ENCODE peak calls at places on chromosomes 2 and 18, in ten cellular contexts. D, Q, O, M, W, T, Z, K, F and I are unnamed samples.

GRCh38 chr2:171522057-171522803 is at the start of gene CYBRD1:
- DNase-seq in K (peak), O (no peak), Z (no peak), F (peak), M (no peak), Q (peak), W (peak), T (no peak), D (peak), I (no peak)

GRCh38 chr18:45910405-45911023 is 56.6 kb downstream of the EPG5 start:
- DNase-seq in Q (no peak), D (peak), W (no peak), O (peak), F (peak), Z (peak), T (peak), K (peak), M (peak), I (peak)

GRCh38 chr2:70626254-70626990 is 72.8 kb upstream of the TGFA start:
- DNase-seq in F (no peak), Z (no peak), Q (no peak), D (no peak), O (no peak), T (no peak), K (no peak), W (no peak), M (no peak), I (no peak)

GRCh38 chr2:161681043-161681442 is 56.8 kb downstream of the SLC4A10 start:
- DNase-seq in F (no peak), T (no peak), Z (peak), K (peak), Q (no peak), W (no peak), O (no peak), M (no peak), D (no peak), I (no peak)

GRCh38 chr18:12608292-12608691 is 49.6 kb downstream of the SPIRE1 start:
- DNase-seq in Z (no peak), K (peak), W (no peak), D (no peak), Q (no peak), F (no peak), T (no peak), M (no peak), O (no peak), I (no peak)

GRCh38 chr2:128306081-128306930 is 12.4 kb downstream of the HS6ST1 start:
- DNase-seq in M (no peak), T (no peak), W (peak), F (no peak), K (peak), Q (peak), D (peak), Z (no peak), O (no peak), I (no peak)

GRCh38 chr2:100422320-100422719 is 4.9 kb upstream of the CHST10 start:
- DNase-seq in K (peak), O (peak), F (no peak), Q (no peak), D (peak), T (no peak), M (no peak), W (no peak), Z (no peak), I (no peak)

GRCh38 chr2:119028327-119029174 is 86.6 kb downstream of the MARCO start:
- DNase-seq in D (peak), Z (peak), K (peak), M (no peak), Q (no peak), F (peak), O (peak), T (no peak), W (no peak), I (no peak)

GRCh38 chr2:139156730-139157129 is 376.5 kb upstream of the NXPH2 start:
- DNase-seq in D (no peak), M (no peak), T (no peak), W (no peak), K (no peak), O (no peak), F (no peak), Q (no peak), Z (no peak), I (no peak)

GRCh38 chr2:133972786-133973185 is 281.1 kb upstream of the MGAT5 start:
- DNase-seq in O (no peak), M (no peak), K (no peak), W (no peak), Q (no peak), T (no peak), Z (no peak), F (no peak), D (peak), I (no peak)

GRCh38 chr2:234771985-234772774 is 179.6 kb upstream of the SH3BP4 start:
- DNase-seq in K (peak), M (no peak), T (no peak), O (no peak), Q (no peak), F (no peak), Z (no peak), W (no peak), D (peak), I (no peak)

GRCh38 chr2:224058048-224058775 is 19.1 kb upstream of the SERPINE2 start:
- DNase-seq in Q (no peak), F (no peak), T (no peak), Z (no peak), D (no peak), K (no peak), M (no peak), W (no peak), O (no peak), I (no peak)

GRCh38 chr18:12884521-12885323 is 685 bp upstream of the PTPN2 start:
- DNase-seq in Z (no peak), W (no peak), T (no peak), D (no peak), O (no peak), F (no peak), Q (no peak), M (no peak), K (no peak), I (no peak)

GRCh38 chr2:235549735-235550377 is 56.0 kb downstream of the AGAP1 start:
- DNase-seq in T (no peak), M (no peak), W (peak), Z (no peak), F (no peak), D (no peak), K (no peak), O (no peak), Q (no peak), I (no peak)

GRCh38 chr2:134194519-134194918 is 59.4 kb upstream of the MGAT5 start:
- DNase-seq in K (no peak), M (no peak), F (no peak), Q (no peak), D (no peak), O (no peak), T (no peak), Z (no peak), W (no peak), I (no peak)

GRCh38 chr2:207885010-207885409 is 115.3 kb upstream of the FZD5 start:
- DNase-seq in D (no peak), T (no peak), K (no peak), W (no peak), M (no peak), Q (no peak), F (no peak), O (no peak), Z (no peak), I (no peak)

GRCh38 chr2:11980809-11981208 is 234.4 kb downstream of the LPIN1 start:
- DNase-seq in Z (no peak), D (no peak), K (no peak), T (no peak), F (no peak), Q (no peak), O (no peak), W (no peak), M (no peak), I (no peak)

GRCh38 chr18:9968081-9968848 is 54.4 kb downstream of the VAPA start:
- DNase-seq in K (no peak), Q (no peak), W (no peak), D (no peak), F (no peak), O (no peak), Z (no peak), M (no peak), T (no peak), I (no peak)

GRCh38 chr2:48719480-48720177 is 35.9 kb downstream of the LHCGR start:
- DNase-seq in T (no peak), K (no peak), Z (no peak), O (no peak), Q (no peak), F (no peak), W (no peak), D (no peak), M (no peak), I (no peak)

GRCh38 chr18:25230658-25231326 is 121.2 kb downstream of the ZNF521 start:
- DNase-seq in Z (no peak), K (no peak), W (peak), Q (peak), M (no peak), D (peak), F (no peak), O (no peak), T (no peak), I (no peak)

GRCh38 chr2:177633111-177633510 is 240.5 kb downstream of the AGPS start:
- DNase-seq in T (no peak), Q (no peak), O (no peak), Z (no peak), W (no peak), M (no peak), D (no peak), K (no peak), F (no peak), I (no peak)